ENCODE peak calls at places on chromosomes 16 and 17, in six cellular contexts. N, C, S, V, J and X are unnamed samples.

GRCh38 chr16:66510711-66511614 is 39.0 kb downstream of the TK2 start:
- DNase-seq in N (peak), V (no peak), S (no peak), J (peak), C (peak), X (peak)

GRCh38 chr17:81488276-81488860 is 24.2 kb downstream of the ACTG1 start:
- DNase-seq in J (peak), S (no peak), N (no peak), V (no peak), C (no peak), X (no peak)

GRCh38 chr17:49730078-49730786 is 22.5 kb upstream of the SLC35B1 start:
- DNase-seq in V (peak), N (peak), J (peak), C (peak), S (peak), X (peak)

GRCh38 chr16:60755907-60756306 is 1280.3 kb downstream of the CDH8 start:
- DNase-seq in C (no peak), N (no peak), J (no peak), V (no peak), S (no peak), X (no peak)

GRCh38 chr17:57408064-57408811 is 151.9 kb downstream of the MSI2 start:
- DNase-seq in C (no peak), J (no peak), V (no peak), S (no peak), N (no peak), X (no peak)

GRCh38 chr17:45102856-45103255 is 29.5 kb downstream of the PLCD3 start:
- DNase-seq in N (no peak), C (no peak), S (no peak), V (no peak), J (no peak), X (no peak)

GRCh38 chr16:5838071-5838470 is 740.5 kb upstream of the EEF2KMT start:
- DNase-seq in J (no peak), C (no peak), S (no peak), V (no peak), N (no peak), X (no peak)

GRCh38 chr16:11585460-11586374 is 1.0 kb downstream of the LITAF start:
- DNase-seq in N (no peak), V (no peak), C (no peak), J (peak), S (no peak), X (peak)

GRCh38 chr17:64622931-64623654 is 39.0 kb downstream of the SMURF2 start:
- DNase-seq in J (no peak), S (no peak), N (no peak), V (no peak), C (no peak), X (no peak)

GRCh38 chr17:63431618-63431938 is 14.5 kb downstream of the CYB561 start:
- DNase-seq in N (no peak), C (no peak), V (no peak), S (no peak), J (no peak), X (no peak)

GRCh38 chr16:89638455-89638854 is 19.1 kb downstream of the CHMP1A start:
- DNase-seq in S (no peak), V (no peak), C (no peak), N (no peak), J (no peak), X (no peak)

GRCh38 chr16:16150117-16150877 is 73.0 kb downstream of the ABCC6 start:
- DNase-seq in N (peak), S (no peak), C (peak), V (no peak), J (peak), X (peak)

DNA sequence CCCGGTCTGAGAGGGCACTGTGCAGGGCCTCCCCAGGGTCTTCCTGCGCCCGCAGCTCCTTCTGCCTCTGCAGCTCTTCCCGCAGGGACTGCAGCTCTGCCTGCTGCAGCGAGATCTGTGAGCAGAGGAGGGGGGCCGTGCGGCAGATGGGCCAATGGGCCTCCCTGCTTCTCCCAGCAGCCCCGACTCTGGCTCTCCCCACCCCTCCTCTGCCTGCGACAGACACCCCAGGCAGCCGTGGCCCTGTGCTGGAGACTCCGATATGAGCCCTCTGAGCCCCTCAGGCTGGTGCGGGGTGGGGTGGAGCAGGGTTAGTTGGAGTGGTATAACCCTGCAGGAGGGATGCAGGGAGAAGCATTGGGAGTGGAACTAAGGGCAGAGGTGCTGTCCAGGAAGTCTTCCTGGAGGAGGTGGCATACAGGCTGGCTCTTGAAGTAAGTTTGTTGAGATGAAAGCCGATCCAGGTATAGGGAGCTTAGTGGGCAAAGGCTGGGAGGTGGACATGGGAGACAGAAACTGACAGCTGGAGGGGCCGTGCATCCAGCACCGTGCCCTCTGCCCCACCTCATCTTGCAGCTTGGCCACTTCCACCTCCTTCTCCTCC is 5.0 kb downstream of the THOC6 start:
- DNase-seq in N (no peak), V (no peak), J (no peak), S (no peak), C (no peak), X (no peak)
- H3K27ac ChIP-seq in N (no peak), V (no peak), J (no peak), S (no peak), C (no peak), X (no peak)

DNA sequence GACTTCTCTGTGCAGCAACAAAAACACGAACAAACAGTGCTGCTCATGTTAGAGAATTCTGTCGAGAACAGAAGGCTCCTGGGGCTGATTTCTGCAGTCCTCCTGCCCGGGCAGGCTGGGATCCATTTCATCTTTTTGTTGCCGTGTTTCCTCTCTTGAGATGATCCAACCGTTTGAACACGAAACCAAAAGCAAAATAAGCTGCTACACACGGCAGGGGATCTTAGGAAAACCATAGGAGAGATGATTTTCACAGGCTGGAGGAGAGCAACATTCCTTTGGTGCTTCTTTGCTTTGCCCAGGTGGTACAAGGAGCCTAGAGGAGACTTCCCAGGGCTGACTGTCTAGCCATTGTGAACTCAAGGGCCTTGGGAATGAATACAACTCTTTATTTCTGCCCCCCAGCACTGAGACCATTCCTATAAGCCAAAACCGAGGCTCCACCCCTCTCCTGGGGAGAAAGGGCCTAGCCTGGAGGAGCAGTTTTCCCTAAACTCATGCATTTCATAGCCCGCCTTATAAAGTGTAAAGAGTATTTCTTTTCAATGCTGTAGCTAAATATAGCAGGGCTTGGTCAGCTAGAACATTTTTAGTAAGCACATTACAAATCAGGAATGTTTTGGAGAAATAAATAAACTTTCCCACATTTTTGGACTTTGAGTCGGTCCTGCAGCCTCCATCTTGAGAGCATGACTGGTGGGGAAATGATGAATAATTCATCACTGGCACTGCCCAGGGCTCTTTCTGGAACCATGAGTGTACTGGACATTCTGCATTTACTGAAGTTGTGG is 7.7 kb downstream of the FOXL1 start:
- DNase-seq in N (peak), J (no peak), C (no peak), S (no peak), V (no peak), X (no peak)
- H3K4me3 ChIP-seq in N (no peak), J (no peak), C (no peak), S (no peak), V (peak), X (peak)

GRCh38 chr17:38559025-38559879 is 46.5 kb downstream of the SRCIN1 start:
- DNase-seq in N (peak), S (no peak), V (peak), C (peak), J (peak), X (no peak)
- TF ChIP-seq CTCF in N (no peak), S (no peak), V (no peak), C (no peak), J (no peak), X (no peak)

GRCh38 chr16:23739516-23739915 is 15.3 kb upstream of the CHP2 start:
- DNase-seq in V (no peak), N (no peak), C (no peak), S (no peak), J (no peak), X (no peak)
- H3K27ac ChIP-seq in V (no peak), N (no peak), C (no peak), S (no peak), J (no peak), X (no peak)